ENCODE peak calls at places on chromosomes 4 and X, in four cellular contexts. U is CD4-positive, alpha-beta T cell; P is effector memory CD4-positive, alpha-beta T cell; L is psoas muscle. D is an unnamed sample.

GRCh38 chr4:8683462-8683861 is 90.9 kb downstream of the CPZ start:
- DNase-seq in U (no peak), P (no peak), L (no peak), D (no peak)

GRCh38 chr4:5719329-5720055 is 8.5 kb downstream of the EVC start:
- DNase-seq in U (no peak), P (no peak), L (no peak), D (no peak)

GRCh38 chrX:9343971-9344370 is 120.9 kb upstream of the TBL1X start:
- DNase-seq in U (no peak), P (no peak), L (no peak), D (no peak)

GRCh38 chrX:2409796-2410195 is 91.0 kb downstream of the DHRSX start:
- DNase-seq in U (no peak), P (no peak), L (no peak), D (no peak)

GRCh38 chrX:45769919-45770582 is 569.4 kb upstream of the DIPK2B start:
- DNase-seq in U (peak; percentile 6), P (no peak), L (peak; percentile 59), D (peak; percentile 68)

GRCh38 chr4:27861381-27861787 is 1000.7 kb downstream of the STIM2 start:
- DNase-seq in U (no peak), P (no peak), L (no peak), D (no peak)

GRCh38 chrX:9785944-9786741 is at the start of gene SHROOM2:
- DNase-seq in U (no peak), P (no peak), L (no peak), D (no peak)

GRCh38 chrX:103797691-103798090 is 21.1 kb downstream of the PLP1 start:
- DNase-seq in U (no peak), P (no peak), L (no peak), D (no peak)

GRCh38 chrX:111270339-111270738 is at the start of gene CAPN6:
- DNase-seq in U (no peak), P (no peak), L (peak; percentile 9), D (no peak)

GRCh38 chrX:70452143-70452733 is 7.6 kb downstream of the DLG3 start:
- DNase-seq in U (peak; percentile 25), P (peak; percentile 27), L (peak; percentile 46), D (peak; percentile 56)

GRCh38 chr4:130563185-130563890 is 1467.4 kb downstream of the C4orf33 start:
- DNase-seq in U (no peak), P (no peak), L (peak; percentile 23), D (no peak)

GRCh38 chr4:73832651-73833237 is 3.7 kb upstream of the CXCL6 start:
- DNase-seq in U (no peak), P (no peak), L (no peak), D (no peak)

GRCh38 chrX:8913665-8914409 is 112.7 kb upstream of the FAM9A start:
- DNase-seq in U (no peak), P (no peak), L (no peak), D (no peak)

GRCh38 chr4:180314972-180315371 is 1928.2 kb upstream of the TENM3 start:
- DNase-seq in U (no peak), P (no peak), L (no peak), D (no peak)

GRCh38 chrX:41441934-41442823 is 5.0 kb upstream of the NYX start:
- DNase-seq in U (peak; percentile 75), P (peak; percentile 82), L (peak; percentile 89), D (peak; percentile 90)

GRCh38 chr4:109760682-109761081 is 30.8 kb upstream of the PLA2G12A start:
- DNase-seq in U (no peak), P (no peak), L (no peak), D (no peak)

GRCh38 chr4:83212041-83212851 is 72.4 kb downstream of the COQ2 start:
- DNase-seq in U (peak; percentile 74), P (peak; percentile 54), L (no peak), D (peak; percentile 63)

GRCh38 chr4:128570380-128570779 is 239.1 kb upstream of the JADE1 start:
- DNase-seq in U (no peak), P (no peak), L (peak; percentile 49), D (no peak)

GRCh38 chr4:110751991-110752390 is 129.1 kb upstream of the PITX2 start:
- DNase-seq in U (no peak), P (no peak), L (no peak), D (no peak)

GRCh38 chr4:8534129-8534528 is 46.1 kb upstream of the GPR78 start:
- DNase-seq in U (no peak), P (no peak), L (no peak), D (no peak)

GRCh38 chrX:72569786-72570185 is 2.9 kb downstream of the HDAC8 start:
- DNase-seq in U (no peak), P (no peak), L (no peak), D (no peak)

GRCh38 chrX:84611843-84612636 is 109.8 kb upstream of the HDX start:
- DNase-seq in U (no peak), P (no peak), L (no peak), D (no peak)

GRCh38 chrX:150688911-150689451 is 4.2 kb upstream of the MTMR1 start:
- DNase-seq in U (no peak), P (no peak), L (no peak), D (no peak)

GRCh38 chr4:144611850-144612249 is 34.1 kb upstream of the HHIP start:
- DNase-seq in U (no peak), P (no peak), L (no peak), D (no peak)

GRCh38 chr4:88219099-88219498 is 60.7 kb upstream of the ABCG2 start:
- DNase-seq in U (no peak), P (no peak), L (no peak), D (no peak)

GRCh38 chrX:155056877-155057792 is 13.8 kb downstream of the CMC4 start:
- DNase-seq in U (peak; percentile 22), P (peak; percentile 22), L (peak; percentile 48), D (peak; percentile 79)

GRCh38 chr4:40629401-40630334 is at the start of gene RBM47:
- DNase-seq in U (peak; percentile 13), P (no peak), L (peak; percentile 54), D (peak; percentile 86)

GRCh38 chrX:108439961-108440696 is 491 bp downstream of the COL4A5 start:
- DNase-seq in U (no peak), P (no peak), L (no peak), D (no peak)

GRCh38 chr4:99947190-99947578 is 766 bp upstream of the DNAJB14 start:
- DNase-seq in U (no peak), P (no peak), L (no peak), D (no peak)

GRCh38 chr4:77045490-77045889 is 30.3 kb downstream of the CCNI start:
- DNase-seq in U (no peak), P (no peak), L (no peak), D (no peak)

GRCh38 chr4:77040856-77041576 is 34.8 kb downstream of the CCNI start:
- DNase-seq in U (no peak), P (no peak), L (no peak), D (no peak)

GRCh38 chr4:77043507-77044131 is 32.2 kb downstream of the CCNI start:
- DNase-seq in U (no peak), P (no peak), L (no peak), D (no peak)

GRCh38 chr4:77047037-77047436 is 28.8 kb downstream of the CCNI start:
- DNase-seq in U (no peak), P (no peak), L (no peak), D (no peak)

DNA sequence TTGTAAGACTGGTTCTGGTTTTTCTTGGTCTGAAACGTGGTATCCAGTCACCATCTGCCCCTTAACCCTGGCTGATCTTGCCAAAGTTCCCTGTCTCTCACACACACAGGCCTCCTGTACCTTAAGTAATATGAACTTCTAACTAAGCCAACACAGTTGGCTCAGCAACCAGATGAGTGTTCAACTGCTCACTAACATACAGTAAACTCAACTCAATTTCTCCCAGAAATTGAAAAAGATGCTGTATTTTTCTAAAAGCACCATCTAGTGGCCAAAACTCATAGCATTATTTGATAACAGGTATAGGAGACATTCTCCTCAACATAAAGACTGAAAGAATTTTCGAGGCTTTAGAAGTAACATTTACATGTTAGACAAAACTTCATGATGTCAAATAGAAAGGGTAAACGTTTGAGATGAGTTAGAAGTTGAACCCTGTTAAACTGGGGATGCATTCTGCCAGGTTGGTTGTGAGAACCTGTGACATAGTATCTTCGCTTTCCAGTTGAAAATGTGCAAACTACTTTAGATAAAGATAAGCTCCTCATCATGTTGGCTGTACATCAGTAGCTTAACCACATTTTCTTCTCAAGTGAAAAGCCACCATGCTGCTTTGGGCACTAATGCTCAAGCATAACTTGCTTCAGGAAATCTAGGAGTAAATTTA is 31.2 kb downstream of the CCNI start:
- DNase-seq in U (no peak), P (no peak), L (no peak), D (no peak)
- H3K27ac ChIP-seq in U (no peak overlapping the region), P (no peak overlapping the region), L (no peak overlapping the region), D (no peak overlapping the region)

GRCh38 chr4:170025523-170026252 is 507 bp downstream of the MFAP3L start:
- DNase-seq in U (no peak), P (no peak), L (no peak), D (peak; percentile 18)
- H3K27ac ChIP-seq in U (no peak overlapping the region), P (no peak overlapping the region), L (peak overlapping the region; percentile 85), D (no peak overlapping the region)

GRCh38 chr4:113758361-113758760 is 3.2 kb downstream of the CAMK2D start:
- DNase-seq in U (no peak), P (no peak), L (no peak), D (no peak)

GRCh38 chr4:113761682-113762060 is at the start of gene CAMK2D:
- DNase-seq in U (peak; percentile 89), P (peak; percentile 74), L (peak; percentile 74), D (peak; percentile 91)

GRCh38 chr4:113760852-113761681 is 471 bp downstream of the CAMK2D start:
- DNase-seq in U (peak; percentile 28), P (peak; percentile 30), L (peak; percentile 87), D (peak; percentile 61)

GRCh38 chr4:113760094-113760851 is 1.3 kb downstream of the CAMK2D start:
- DNase-seq in U (peak; percentile 15), P (peak; percentile 12), L (peak; percentile 31), D (peak; percentile 74)

DNA sequence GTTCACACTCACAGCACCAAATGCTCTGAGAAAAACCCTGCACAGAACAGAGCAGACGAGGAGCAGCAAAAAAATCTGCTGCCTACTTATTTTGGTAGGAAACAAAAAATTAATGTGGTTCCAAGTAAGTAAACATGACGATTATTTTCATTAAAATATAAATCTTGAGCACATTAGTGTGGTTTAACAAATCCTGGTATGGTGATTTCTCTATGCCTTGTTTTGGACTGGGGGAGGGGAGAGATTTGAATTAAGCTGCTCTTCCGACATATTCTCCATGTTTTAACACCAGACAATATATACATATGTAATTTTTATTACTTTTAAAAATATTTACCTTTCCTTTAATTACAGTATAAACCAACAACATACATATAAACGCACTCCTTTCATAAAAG is 1.8 kb downstream of the CAMK2D start:
- DNase-seq in U (no peak), P (no peak), L (no peak), D (no peak)
- H3K27ac ChIP-seq in U (peak overlapping the region; percentile 96), P (peak overlapping the region; percentile 98), L (peak overlapping the region; percentile 97), D (peak overlapping the region; percentile 98)

DNA sequence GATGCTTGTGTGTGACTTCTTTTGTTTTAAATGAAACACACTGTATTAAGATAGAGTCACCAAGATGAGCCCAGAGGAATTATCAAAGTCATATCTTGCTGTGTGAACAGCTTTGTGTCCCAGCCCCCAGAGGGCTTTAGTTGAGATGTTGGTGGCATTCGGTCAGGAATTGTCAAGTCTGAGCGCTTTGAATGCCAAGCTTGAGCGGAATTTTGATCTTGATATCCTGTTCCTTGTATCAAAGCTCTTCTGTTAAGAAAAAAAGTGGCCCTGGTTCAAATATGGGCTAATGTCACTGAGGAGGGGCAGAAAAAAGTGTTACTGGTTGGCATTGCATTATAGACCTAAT is 42.3 kb upstream of the PDLIM3 start:
- DNase-seq in U (no peak), P (no peak), L (no peak), D (no peak)
- H3K27ac ChIP-seq in U (no peak overlapping the region), P (no peak overlapping the region), L (peak overlapping the region; percentile 97), D (no peak overlapping the region)

GRCh38 chr4:187603093-187603395 is 392.5 kb upstream of the ZFP42 start:
- DNase-seq in U (no peak), P (no peak), L (no peak), D (no peak)
- H3K27ac ChIP-seq in U (no peak overlapping the region), P (no peak overlapping the region), L (no peak overlapping the region), D (no peak overlapping the region)

GRCh38 chrX:3711331-3711917 is 2.0 kb downstream of the PRKX start:
- DNase-seq in U (no peak), P (peak; percentile 11), L (no peak), D (peak; percentile 52)
- H3K27ac ChIP-seq in U (peak overlapping the region; percentile 29), P (peak overlapping the region; percentile 66), L (peak overlapping the region; percentile 50), D (peak overlapping the region; percentile 76)